ENCODE peak calls at places on chromosomes 11 and 22, in five cellular contexts. One of them, this sample, is unnamed.

GRCh38 chr11:119470316-119471266 is 47.6 kb upstream of the THY1 start:
- DNase-seq in tibial nerve: no peak
- DNase-seq in T-helper 2 cell treated with Interferon-gamma antibody and Interleukin-4, amounts not matched to agents 5 μg/mL and 100 μg/mL, for 36 hours: no peak
- DNase-seq in NCI-H1092 treated with DMSO at 0.1 percent for 48 hours: no peak
- DNase-seq in NCI-H2081: no peak
- DNase-seq in this sample: no peak

GRCh38 chr11:105588001-105588400 is 21.9 kb upstream of the GRIA4 start:
- DNase-seq in tibial nerve: no peak
- DNase-seq in T-helper 2 cell treated with Interferon-gamma antibody and Interleukin-4, amounts not matched to agents 5 μg/mL and 100 μg/mL, for 36 hours: no peak
- DNase-seq in NCI-H1092 treated with DMSO at 0.1 percent for 48 hours: no peak
- DNase-seq in NCI-H2081: no peak
- DNase-seq in this sample: no peak

GRCh38 chr22:46862418-46863324 is 100.2 kb downstream of the TBC1D22A start:
- DNase-seq in tibial nerve: no peak
- DNase-seq in T-helper 2 cell treated with Interferon-gamma antibody and Interleukin-4, amounts not matched to agents 5 μg/mL and 100 μg/mL, for 36 hours: no peak
- DNase-seq in NCI-H1092 treated with DMSO at 0.1 percent for 48 hours: no peak
- DNase-seq in NCI-H2081: no peak
- DNase-seq in this sample: no peak

GRCh38 chr11:8080674-8081590 is at the start of gene TUB:
- DNase-seq in tibial nerve: no peak
- DNase-seq in T-helper 2 cell treated with Interferon-gamma antibody and Interleukin-4, amounts not matched to agents 5 μg/mL and 100 μg/mL, for 36 hours: no peak
- DNase-seq in NCI-H1092 treated with DMSO at 0.1 percent for 48 hours: no peak
- DNase-seq in NCI-H2081: peak; percentile 41
- DNase-seq in this sample: no peak

GRCh38 chr11:10289765-10290420 is 4.1 kb downstream of the SBF2 start:
- DNase-seq in tibial nerve: no peak
- DNase-seq in T-helper 2 cell treated with Interferon-gamma antibody and Interleukin-4, amounts not matched to agents 5 μg/mL and 100 μg/mL, for 36 hours: no peak
- DNase-seq in NCI-H1092 treated with DMSO at 0.1 percent for 48 hours: no peak
- DNase-seq in NCI-H2081: no peak
- DNase-seq in this sample: no peak

GRCh38 chr11:127859941-127860354 is 727.4 kb downstream of the ETS1 start:
- DNase-seq in tibial nerve: no peak
- DNase-seq in T-helper 2 cell treated with Interferon-gamma antibody and Interleukin-4, amounts not matched to agents 5 μg/mL and 100 μg/mL, for 36 hours: no peak
- DNase-seq in NCI-H1092 treated with DMSO at 0.1 percent for 48 hours: no peak
- DNase-seq in NCI-H2081: no peak
- DNase-seq in this sample: no peak

GRCh38 chr11:107197932-107198331 is 179.7 kb upstream of the GUCY1A2 start:
- DNase-seq in tibial nerve: no peak
- DNase-seq in T-helper 2 cell treated with Interferon-gamma antibody and Interleukin-4, amounts not matched to agents 5 μg/mL and 100 μg/mL, for 36 hours: no peak
- DNase-seq in NCI-H1092 treated with DMSO at 0.1 percent for 48 hours: no peak
- DNase-seq in NCI-H2081: no peak
- DNase-seq in this sample: no peak

GRCh38 chr22:47191630-47192105 is 429.2 kb downstream of the TBC1D22A start:
- DNase-seq in tibial nerve: no peak
- DNase-seq in T-helper 2 cell treated with Interferon-gamma antibody and Interleukin-4, amounts not matched to agents 5 μg/mL and 100 μg/mL, for 36 hours: no peak
- DNase-seq in NCI-H1092 treated with DMSO at 0.1 percent for 48 hours: no peak
- DNase-seq in NCI-H2081: no peak
- DNase-seq in this sample: no peak

GRCh38 chr11:66421492-66422205 is 814 bp downstream of the NPAS4 start:
- DNase-seq in tibial nerve: peak; percentile 86
- DNase-seq in T-helper 2 cell treated with Interferon-gamma antibody and Interleukin-4, amounts not matched to agents 5 μg/mL and 100 μg/mL, for 36 hours: peak; percentile 84
- DNase-seq in NCI-H1092 treated with DMSO at 0.1 percent for 48 hours: no peak
- DNase-seq in NCI-H2081: no peak
- DNase-seq in this sample: peak; percentile 89

GRCh38 chr11:47111318-47111804 is 65.3 kb downstream of the ARFGAP2 start:
- DNase-seq in tibial nerve: no peak
- DNase-seq in T-helper 2 cell treated with Interferon-gamma antibody and Interleukin-4, amounts not matched to agents 5 μg/mL and 100 μg/mL, for 36 hours: no peak
- DNase-seq in NCI-H1092 treated with DMSO at 0.1 percent for 48 hours: peak; percentile 100
- DNase-seq in NCI-H2081: peak; percentile 66
- DNase-seq in this sample: no peak